ENCODE peak calls at places on chromosomes 16 and 17, in nine cellular contexts. One of them, this sample, is unnamed.

GRCh38 chr16:11379420-11379819 is 34.2 kb downstream of the RMI2 start:
- DNase-seq in KG1: no peak
- DNase-seq in hippocampal formation: no peak
- DNase-seq in cardiac muscle cell: no peak
- DNase-seq in T1000: peak
- DNase-seq in pulmonary artery endothelial cell: no peak
- DNase-seq in GM04503: no peak
- DNase-seq in activated CD4-positive, CD25-positive, alpha-beta regulatory T cell: peak
- DNase-seq in PC-3: peak
- DNase-seq in this sample: no peak

GRCh38 chr16:997440-998051 is 16.0 kb downstream of the SOX8 start:
- DNase-seq in KG1: no peak
- DNase-seq in hippocampal formation: no peak
- DNase-seq in cardiac muscle cell: peak
- DNase-seq in T1000: peak
- DNase-seq in pulmonary artery endothelial cell: peak
- DNase-seq in GM04503: no peak
- DNase-seq in activated CD4-positive, CD25-positive, alpha-beta regulatory T cell: no peak
- DNase-seq in PC-3: peak
- DNase-seq in this sample: no peak

GRCh38 chr16:8816967-8817662 is 19.5 kb downstream of the PMM2 start:
- DNase-seq in KG1: no peak
- DNase-seq in hippocampal formation: no peak
- DNase-seq in cardiac muscle cell: no peak
- DNase-seq in T1000: no peak
- DNase-seq in pulmonary artery endothelial cell: no peak
- DNase-seq in GM04503: peak
- DNase-seq in activated CD4-positive, CD25-positive, alpha-beta regulatory T cell: no peak
- DNase-seq in PC-3: no peak
- DNase-seq in this sample: no peak

GRCh38 chr16:50449800-50450199 is 81.0 kb upstream of the BRD7 start:
- DNase-seq in KG1: no peak
- DNase-seq in hippocampal formation: no peak
- DNase-seq in cardiac muscle cell: peak
- DNase-seq in T1000: no peak
- DNase-seq in pulmonary artery endothelial cell: no peak
- DNase-seq in GM04503: no peak
- DNase-seq in activated CD4-positive, CD25-positive, alpha-beta regulatory T cell: no peak
- DNase-seq in PC-3: no peak
- DNase-seq in this sample: no peak

GRCh38 chr17:78040561-78041400 is 82.3 kb downstream of the TNRC6C start:
- DNase-seq in KG1: no peak
- DNase-seq in hippocampal formation: peak
- DNase-seq in cardiac muscle cell: no peak
- DNase-seq in T1000: peak
- DNase-seq in pulmonary artery endothelial cell: no peak
- DNase-seq in GM04503: peak
- DNase-seq in activated CD4-positive, CD25-positive, alpha-beta regulatory T cell: no peak
- DNase-seq in PC-3: peak
- DNase-seq in this sample: no peak

GRCh38 chr16:47310792-47311211 is 150.1 kb downstream of the ITFG1 start:
- DNase-seq in KG1: no peak
- DNase-seq in hippocampal formation: no peak
- DNase-seq in cardiac muscle cell: no peak
- DNase-seq in T1000: no peak
- DNase-seq in pulmonary artery endothelial cell: no peak
- DNase-seq in GM04503: no peak
- DNase-seq in activated CD4-positive, CD25-positive, alpha-beta regulatory T cell: no peak
- DNase-seq in PC-3: no peak
- DNase-seq in this sample: no peak

GRCh38 chr16:66954097-66954659 is 6.9 kb upstream of the CES3 start:
- DNase-seq in KG1: peak
- DNase-seq in hippocampal formation: peak
- DNase-seq in cardiac muscle cell: peak
- DNase-seq in T1000: peak
- DNase-seq in pulmonary artery endothelial cell: no peak
- DNase-seq in GM04503: peak
- DNase-seq in activated CD4-positive, CD25-positive, alpha-beta regulatory T cell: peak
- DNase-seq in PC-3: peak
- DNase-seq in this sample: no peak

GRCh38 chr16:77745972-77746371 is 23.7 kb downstream of the NUDT7 start:
- DNase-seq in KG1: no peak
- DNase-seq in hippocampal formation: no peak
- DNase-seq in cardiac muscle cell: no peak
- DNase-seq in T1000: no peak
- DNase-seq in pulmonary artery endothelial cell: no peak
- DNase-seq in GM04503: no peak
- DNase-seq in activated CD4-positive, CD25-positive, alpha-beta regulatory T cell: no peak
- DNase-seq in PC-3: no peak
- DNase-seq in this sample: no peak

GRCh38 chr17:13114601-13115024 is 96.8 kb upstream of the ELAC2 start:
- DNase-seq in KG1: no peak
- DNase-seq in hippocampal formation: peak
- DNase-seq in cardiac muscle cell: peak
- DNase-seq in T1000: peak
- DNase-seq in pulmonary artery endothelial cell: no peak
- DNase-seq in GM04503: peak
- DNase-seq in activated CD4-positive, CD25-positive, alpha-beta regulatory T cell: no peak
- DNase-seq in PC-3: peak
- DNase-seq in this sample: peak

GRCh38 chr17:41527076-41528023 is 758 bp downstream of the KRT19 start:
- DNase-seq in KG1: no peak
- DNase-seq in hippocampal formation: no peak
- DNase-seq in cardiac muscle cell: peak
- DNase-seq in T1000: no peak
- DNase-seq in pulmonary artery endothelial cell: no peak
- DNase-seq in GM04503: no peak
- DNase-seq in activated CD4-positive, CD25-positive, alpha-beta regulatory T cell: no peak
- DNase-seq in PC-3: no peak
- DNase-seq in this sample: no peak

GRCh38 chr17:7263071-7263800 is 958 bp upstream of the CLDN7 start:
- DNase-seq in KG1: no peak
- DNase-seq in hippocampal formation: no peak
- DNase-seq in cardiac muscle cell: no peak
- DNase-seq in T1000: no peak
- DNase-seq in pulmonary artery endothelial cell: no peak
- DNase-seq in GM04503: no peak
- DNase-seq in activated CD4-positive, CD25-positive, alpha-beta regulatory T cell: no peak
- DNase-seq in PC-3: peak
- DNase-seq in this sample: no peak

GRCh38 chr17:1362964-1363363 is 37.1 kb downstream of the YWHAE start:
- DNase-seq in KG1: no peak
- DNase-seq in hippocampal formation: no peak
- DNase-seq in cardiac muscle cell: no peak
- DNase-seq in T1000: no peak
- DNase-seq in pulmonary artery endothelial cell: no peak
- DNase-seq in GM04503: no peak
- DNase-seq in activated CD4-positive, CD25-positive, alpha-beta regulatory T cell: no peak
- DNase-seq in PC-3: no peak
- DNase-seq in this sample: no peak

GRCh38 chr17:57397402-57397801 is 141.1 kb downstream of the MSI2 start:
- DNase-seq in KG1: no peak
- DNase-seq in hippocampal formation: peak
- DNase-seq in cardiac muscle cell: no peak
- DNase-seq in T1000: no peak
- DNase-seq in pulmonary artery endothelial cell: no peak
- DNase-seq in GM04503: no peak
- DNase-seq in activated CD4-positive, CD25-positive, alpha-beta regulatory T cell: no peak
- DNase-seq in PC-3: no peak
- DNase-seq in this sample: no peak

GRCh38 chr16:31135535-31136286 is at the start of gene PRSS8:
- DNase-seq in KG1: no peak
- DNase-seq in hippocampal formation: no peak
- DNase-seq in cardiac muscle cell: peak
- DNase-seq in T1000: no peak
- DNase-seq in pulmonary artery endothelial cell: no peak
- DNase-seq in GM04503: no peak
- DNase-seq in activated CD4-positive, CD25-positive, alpha-beta regulatory T cell: no peak
- DNase-seq in PC-3: peak
- DNase-seq in this sample: no peak

GRCh38 chr16:64712027-64712426 is 409.8 kb downstream of the CDH11 start:
- DNase-seq in KG1: no peak
- DNase-seq in hippocampal formation: no peak
- DNase-seq in cardiac muscle cell: no peak
- DNase-seq in T1000: no peak
- DNase-seq in pulmonary artery endothelial cell: no peak
- DNase-seq in GM04503: no peak
- DNase-seq in activated CD4-positive, CD25-positive, alpha-beta regulatory T cell: no peak
- DNase-seq in PC-3: no peak
- DNase-seq in this sample: no peak

GRCh38 chr16:56697456-56698155 is 15.3 kb downstream of the MT1X start:
- DNase-seq in KG1: no peak
- DNase-seq in hippocampal formation: no peak
- DNase-seq in cardiac muscle cell: no peak
- DNase-seq in T1000: no peak
- DNase-seq in pulmonary artery endothelial cell: no peak
- DNase-seq in GM04503: no peak
- DNase-seq in activated CD4-positive, CD25-positive, alpha-beta regulatory T cell: no peak
- DNase-seq in PC-3: no peak
- DNase-seq in this sample: no peak

GRCh38 chr16:74577882-74578366 is 29.0 kb downstream of the GLG1 start:
- DNase-seq in KG1: no peak
- DNase-seq in hippocampal formation: no peak
- DNase-seq in cardiac muscle cell: no peak
- DNase-seq in T1000: no peak
- DNase-seq in pulmonary artery endothelial cell: no peak
- DNase-seq in GM04503: peak
- DNase-seq in activated CD4-positive, CD25-positive, alpha-beta regulatory T cell: no peak
- DNase-seq in PC-3: peak
- DNase-seq in this sample: no peak

GRCh38 chr17:54738496-54738895 is 162.2 kb upstream of the TOM1L1 start:
- DNase-seq in KG1: no peak
- DNase-seq in hippocampal formation: no peak
- DNase-seq in cardiac muscle cell: no peak
- DNase-seq in T1000: no peak
- DNase-seq in pulmonary artery endothelial cell: no peak
- DNase-seq in GM04503: no peak
- DNase-seq in activated CD4-positive, CD25-positive, alpha-beta regulatory T cell: no peak
- DNase-seq in PC-3: no peak
- DNase-seq in this sample: no peak